ENCODE peak calls at places on chromosomes 11 and 22, in four cellular contexts. K, X, S and G are unnamed samples.

GRCh38 chr22:30249049-30250038 is 2.8 kb upstream of the LIF start:
- DNase-seq in K (no peak), X (peak; percentile 50), S (no peak), G (no peak)

GRCh38 chr11:107563702-107564101 is 1.8 kb downstream of the ALKBH8 start:
- DNase-seq in S (peak; percentile 42), K (no peak), X (peak; percentile 72), G (no peak)

GRCh38 chr22:19871845-19872778 is 17.4 kb upstream of the GNB1L start:
- DNase-seq in S (no peak), X (no peak), K (no peak), G (no peak)

GRCh38 chr11:76962583-76963416 is 71.4 kb upstream of the B3GNT6 start:
- DNase-seq in X (no peak), S (no peak), K (no peak), G (peak; percentile 11)

GRCh38 chr11:73384871-73385692 is 8.9 kb downstream of the RELT start:
- DNase-seq in X (peak; percentile 71), S (no peak), K (no peak), G (peak; percentile 69)

GRCh38 chr22:47808236-47808845 is 1045.9 kb downstream of the TBC1D22A start:
- DNase-seq in S (no peak), X (no peak), K (no peak), G (no peak)

GRCh38 chr11:63274776-63275175 is 31.4 kb upstream of the SLC22A25 start:
- DNase-seq in K (no peak), X (peak; percentile 3), S (no peak), G (no peak)

GRCh38 chr11:108117746-108118371 is 3.5 kb upstream of the ACAT1 start:
- DNase-seq in X (peak; percentile 59), K (no peak), S (peak; percentile 44), G (no peak)

GRCh38 chr22:20102203-20102780 is 13.6 kb upstream of the RANBP1 start:
- DNase-seq in X (no peak), S (no peak), K (no peak), G (no peak)

GRCh38 chr11:116946414-116946813 is 109.0 kb upstream of the APOA1 start:
- DNase-seq in X (no peak), S (no peak), K (no peak), G (no peak)

GRCh38 chr11:126704144-126704543 is 296.4 kb downstream of the KIRREL3 start:
- DNase-seq in X (no peak), K (no peak), S (no peak), G (no peak)

GRCh38 chr11:62427630-62428233 is 8.9 kb downstream of the SCGB1A1 start:
- DNase-seq in X (no peak), K (no peak), S (peak; percentile 47), G (peak; percentile 41)

GRCh38 chr11:128246364-128247234 is 340.8 kb downstream of the ETS1 start:
- DNase-seq in X (no peak), K (no peak), S (peak; percentile 65), G (no peak)

GRCh38 chr11:107999759-108000455 is 8.8 kb upstream of the CUL5 start:
- DNase-seq in S (peak; percentile 56), X (peak; percentile 80), K (peak; percentile 80), G (peak; percentile 11)

DNA sequence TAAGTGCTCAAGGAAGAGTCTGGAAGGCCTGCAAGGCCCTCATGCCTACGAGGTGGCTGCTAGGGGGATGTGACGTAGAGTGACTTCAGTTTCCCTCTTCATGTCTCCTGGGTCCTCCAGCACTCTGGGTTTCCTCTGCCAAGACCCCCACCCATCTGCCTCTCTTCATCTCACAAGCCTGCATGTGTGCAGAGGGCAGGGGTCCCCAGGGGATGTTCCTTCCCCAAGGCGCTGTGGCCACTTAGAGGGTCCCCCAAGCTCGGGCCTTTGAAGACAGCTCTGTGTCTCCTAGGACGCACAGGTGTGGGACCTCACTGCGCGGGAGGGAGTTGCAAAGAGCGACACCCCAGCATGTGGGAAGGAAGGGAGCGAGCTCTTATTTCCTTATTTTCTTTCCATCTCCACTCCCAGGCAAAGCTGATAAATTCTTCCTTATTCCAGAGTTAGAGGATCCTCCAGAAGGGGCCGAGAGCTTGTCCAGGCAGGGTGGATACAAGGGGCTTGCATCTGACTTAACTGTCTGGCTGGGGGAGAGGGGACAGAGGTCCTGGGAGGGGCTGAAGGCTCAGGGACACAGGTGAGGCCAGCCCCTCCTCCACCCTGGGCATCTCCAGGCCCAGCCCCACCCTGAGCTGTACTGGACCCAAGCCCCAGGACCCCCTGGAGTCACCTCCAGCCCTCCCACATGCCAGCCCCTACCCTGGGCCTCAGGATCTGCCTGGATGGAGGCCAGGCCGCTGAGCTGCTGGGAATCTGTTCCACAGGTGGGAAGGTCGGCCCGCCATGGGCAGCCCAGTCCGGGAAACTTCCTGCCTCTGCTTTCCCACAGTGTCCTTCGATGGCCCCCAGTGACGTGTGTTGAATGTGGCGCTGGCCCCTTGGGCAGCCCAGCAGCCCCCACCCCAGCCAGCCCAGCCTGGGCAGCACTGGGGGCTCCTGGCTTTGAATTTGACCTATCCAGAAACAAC is 59.7 kb upstream of the KCNQ1OT1 start:
- DNase-seq in K (peak; percentile 9), S (no peak), X (no peak), G (no peak)
- TF ChIP-seq USF1 in K (no peak), S (no peak), X (no peak), G (no peak)

DNA sequence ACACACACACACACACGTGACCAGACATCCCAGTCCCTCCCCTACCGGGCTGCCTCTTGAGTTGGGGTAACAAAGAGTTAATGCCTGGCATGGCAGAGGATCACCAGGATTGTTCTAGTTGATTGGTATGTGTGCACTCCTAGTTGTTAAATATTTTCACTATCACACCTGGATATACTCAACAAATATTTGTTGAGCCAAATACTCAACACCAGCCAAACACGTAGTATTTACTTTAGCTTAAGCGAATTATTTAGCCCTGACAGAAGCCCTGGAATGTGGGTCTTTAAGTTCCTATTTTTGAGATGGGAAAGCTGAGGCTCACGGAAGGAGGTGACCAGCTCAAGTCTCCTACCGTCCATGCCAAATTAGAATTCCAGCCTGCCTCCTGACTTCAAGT is 10.5 kb downstream of the CD3E start:
- DNase-seq in K (no peak), S (no peak), X (no peak), G (no peak)
- TF ChIP-seq USF1 in K (no peak), S (no peak), X (no peak), G (no peak)

GRCh38 chr22:38317237-38317994 is at the start of gene CSNK1E:
- DNase-seq in X (peak; percentile 74), K (peak; percentile 75), S (peak; percentile 89), G (no peak)

GRCh38 chr22:38314992-38315800 is 2.0 kb downstream of the CSNK1E start:
- DNase-seq in K (no peak), S (no peak), X (no peak), G (no peak)

GRCh38 chr22:38317995-38318715 is 922 bp upstream of the CSNK1E start:
- DNase-seq in X (peak; percentile 90), K (no peak), S (no peak), G (no peak)

GRCh38 chr22:38315801-38316339 is 1.4 kb downstream of the CSNK1E start:
- DNase-seq in K (no peak), S (no peak), X (no peak), G (no peak)

GRCh38 chr22:38316340-38317236 is 645 bp downstream of the CSNK1E start:
- DNase-seq in X (peak; percentile 51), K (no peak), S (peak; percentile 79), G (no peak)
- TF ChIP-seq USF1 in X (no peak), K (no peak), S (no peak), G (no peak)

DNA sequence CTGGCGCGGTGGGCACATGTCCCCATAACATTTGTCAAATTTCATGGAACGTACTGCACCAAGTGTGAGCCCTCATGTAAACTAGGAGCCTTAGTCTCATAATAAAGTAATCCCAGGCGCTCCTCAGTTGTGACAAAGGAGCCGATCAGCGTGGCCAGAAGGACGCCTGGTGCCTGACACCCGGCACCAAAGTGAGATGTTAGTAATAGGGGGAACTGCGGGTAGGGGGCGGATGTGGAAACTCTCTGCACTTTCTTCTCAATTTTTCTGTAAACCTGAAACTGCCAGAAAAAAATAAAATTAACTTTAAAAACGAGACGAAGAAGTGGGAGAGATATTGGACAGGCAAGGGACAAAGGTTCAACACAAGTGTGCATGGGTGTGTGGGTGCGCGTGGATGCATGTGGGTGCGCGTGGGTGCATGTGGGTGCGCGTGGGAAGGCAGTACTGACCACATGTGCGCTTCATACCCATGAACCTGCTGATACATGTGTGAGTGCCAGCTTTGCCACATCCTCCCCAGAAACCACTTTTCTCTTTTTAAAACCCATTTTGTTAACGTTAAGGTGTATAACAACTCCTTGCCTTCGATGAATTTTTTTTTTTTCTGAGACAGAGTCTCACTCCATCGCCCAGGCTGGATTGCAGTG is 55.4 kb upstream of the LINC01488 start:
- DNase-seq in K (no peak), X (no peak), S (no peak), G (no peak)
- TF ChIP-seq USF1 in K (no peak), X (no peak), S (no peak), G (no peak)

GRCh38 chr11:114819028-114819427 is 140.7 kb downstream of the NXPE2 start:
- DNase-seq in K (no peak), X (no peak), S (no peak), G (no peak)
- TF ChIP-seq USF1 in K (no peak), X (no peak), S (no peak), G (no peak)

GRCh38 chr22:36347094-36347493 is 40.7 kb downstream of the MYH9 start:
- DNase-seq in K (no peak), S (no peak), X (no peak), G (no peak)
- TF ChIP-seq USF1 in K (no peak), S (no peak), X (no peak), G (no peak)